ENCODE peak calls at places on chromosome 7, in six cellular contexts. V is activated gamma-delta T cell, W is lower leg skin, E is T-helper 2 cell, N is NCI-H510A, H is NAMALWA. R is an unnamed sample.

GRCh38 chr7:151674161-151674920 is 154.6 kb upstream of the RHEB start:
- DNase-seq in V (no peak), W (no peak), E (no peak), N (no peak), H (no peak), R (no peak)

GRCh38 chr7:17062433-17063383 is 180.9 kb upstream of the AGR3 start:
- DNase-seq in V (no peak), W (no peak), E (peak), N (no peak), H (peak), R (no peak)

GRCh38 chr7:155490697-155491628 is 33.0 kb downstream of the EN2 start:
- DNase-seq in V (no peak), W (peak), E (peak), N (no peak), H (no peak), R (no peak)

GRCh38 chr7:5661941-5662340 is 119.5 kb downstream of the RNF216 start:
- DNase-seq in V (no peak), W (no peak), E (peak), N (no peak), H (peak), R (no peak)

GRCh38 chr7:77425151-77426051 is 9.3 kb upstream of the GSAP start:
- DNase-seq in V (no peak), W (no peak), E (no peak), N (no peak), H (peak), R (no peak)

GRCh38 chr7:5704534-5704922 is 76.9 kb downstream of the RNF216 start:
- DNase-seq in V (no peak), W (peak), E (peak), N (peak), H (peak), R (peak)

GRCh38 chr7:91784469-91784868 is 96.0 kb downstream of the MTERF1 start:
- DNase-seq in V (no peak), W (no peak), E (peak), N (no peak), H (peak), R (peak)

GRCh38 chr7:116582806-116583444 is 58.1 kb downstream of the CAV1 start:
- DNase-seq in V (no peak), W (no peak), E (no peak), N (no peak), H (peak), R (no peak)

GRCh38 chr7:95180-95862 is 97.0 kb upstream of the FAM20C start:
- DNase-seq in V (no peak), W (no peak), E (no peak), N (no peak), H (no peak), R (no peak)

GRCh38 chr7:91043924-91044660 is 220.1 kb upstream of the FZD1 start:
- DNase-seq in V (no peak), W (no peak), E (no peak), N (no peak), H (no peak), R (no peak)

GRCh38 chr7:20299145-20299544 is 31.6 kb upstream of the ITGB8 start:
- DNase-seq in V (no peak), W (no peak), E (no peak), N (no peak), H (no peak), R (no peak)

GRCh38 chr7:3697472-3697871 is 396.4 kb downstream of the SDK1 start:
- DNase-seq in V (no peak), W (no peak), E (peak), N (no peak), H (no peak), R (no peak)

GRCh38 chr7:76515999-76516443 is 5.7 kb downstream of the UPK3B start:
- DNase-seq in V (peak), W (no peak), E (peak), N (peak), H (no peak), R (no peak)

GRCh38 chr7:70598976-70599375 is 533.0 kb upstream of the GALNT17 start:
- DNase-seq in V (no peak), W (peak), E (no peak), N (peak), H (no peak), R (no peak)

GRCh38 chr7:52639126-52639525 is 396.3 kb upstream of the POM121L12 start:
- DNase-seq in V (no peak), W (no peak), E (no peak), N (no peak), H (no peak), R (no peak)

GRCh38 chr7:111931958-111932357 is 274.2 kb downstream of the DOCK4 start:
- DNase-seq in V (no peak), W (no peak), E (no peak), N (no peak), H (no peak), R (no peak)

GRCh38 chr7:28382146-28382545 is 30.2 kb upstream of the CREB5 start:
- DNase-seq in V (no peak), W (no peak), E (no peak), N (no peak), H (no peak), R (no peak)

GRCh38 chr7:41005381-41005901 is 697.4 kb downstream of the INHBA start:
- DNase-seq in V (no peak), W (peak), E (no peak), N (no peak), H (no peak), R (no peak)

GRCh38 chr7:286278-286677 is 3.7 kb upstream of the FOXL3 start:
- DNase-seq in V (no peak), W (no peak), E (no peak), N (no peak), H (no peak), R (no peak)

GRCh38 chr7:94050046-94050445 is 45.9 kb upstream of the BET1 start:
- DNase-seq in V (no peak), W (no peak), E (no peak), N (no peak), H (peak), R (no peak)

GRCh38 chr7:105775580-105775979 is 100.8 kb downstream of the ATXN7L1 start:
- DNase-seq in V (no peak), W (no peak), E (no peak), N (no peak), H (no peak), R (no peak)

GRCh38 chr7:98038731-98039130 is 48.7 kb upstream of the OCM2 start:
- DNase-seq in V (no peak), W (no peak), E (no peak), N (no peak), H (no peak), R (no peak)

GRCh38 chr7:70764004-70764691 is 367.8 kb upstream of the GALNT17 start:
- DNase-seq in V (no peak), W (no peak), E (peak), N (no peak), H (no peak), R (no peak)

GRCh38 chr7:95578299-95578855 is 17.9 kb downstream of the PDK4 start:
- DNase-seq in V (no peak), W (no peak), E (no peak), N (peak), H (no peak), R (peak)

GRCh38 chr7:12777257-12777656 is 89.8 kb downstream of the ARL4A start:
- DNase-seq in V (no peak), W (no peak), E (no peak), N (no peak), H (no peak), R (no peak)

R was measured in HEK293T.